ENCODE peak calls at places on chromosomes 12 and 14, in four cellular contexts. D is mammary epithelial cell, W is PC-3, J is activated T-cell treated with anti-CD3 and anti-CD28 coated beads for 1 hour. I is an unnamed sample.

GRCh38 chr12:52632656-52633055 is 14.3 kb upstream of the KRT73 start:
- DNase-seq in D (no peak), W (no peak), J (no peak), I (no peak)

GRCh38 chr12:52656616-52657015 is 4.6 kb upstream of the KRT2 start:
- DNase-seq in D (no peak), W (no peak), J (no peak), I (no peak)

GRCh38 chr12:34402899-34403705 is 380.8 kb downstream of the ALG10 start:
- DNase-seq in D (no peak), W (no peak), J (no peak), I (peak)

GRCh38 chr14:102862154-102862772 is 60.2 kb upstream of the AMN start:
- DNase-seq in D (no peak), W (no peak), J (no peak), I (no peak)

GRCh38 chr12:2682301-2683282 is 112.2 kb upstream of the FKBP4 start:
- DNase-seq in D (peak), W (peak), J (no peak), I (no peak)

GRCh38 chr14:53851394-53852056 is 105.1 kb downstream of the BMP4 start:
- DNase-seq in D (no peak), W (peak), J (no peak), I (no peak)

GRCh38 chr14:105146181-105146975 is 22.2 kb downstream of the JAG2 start:
- DNase-seq in D (no peak), W (no peak), J (no peak), I (peak)

GRCh38 chr12:106145539-106146447 is 7.0 kb upstream of the NUAK1 start:
- DNase-seq in D (no peak), W (no peak), J (no peak), I (peak)

GRCh38 chr12:92442782-92443181 is 260.0 kb upstream of the PLEKHG7 start:
- DNase-seq in D (peak), W (no peak), J (no peak), I (no peak)

GRCh38 chr12:55073043-55074022 is 52.9 kb upstream of the OR9K2 start:
- DNase-seq in D (peak), W (peak), J (peak), I (peak)